ENCODE peak calls at places on chromosomes 5 and 9, in five cellular contexts. K, N, F, Y and Z are unnamed samples. For H3K36me3, the result is how much of the 10 kb centered on the place peaks cover.

GRCh38 chr5:132411382-132411925 is 41.9 kb downstream of the SLC22A5 start:
- DNase-seq in K (no peak), N (no peak), F (no peak), Y (no peak), Z (peak)

GRCh38 chr5:147321569-147321968 is 86.7 kb downstream of the STK32A start:
- DNase-seq in K (no peak), N (no peak), F (no peak), Y (no peak), Z (no peak)

GRCh38 chr9:82152181-82152580 is 163.6 kb downstream of the SPATA31D1 start:
- DNase-seq in K (no peak), N (no peak), F (peak), Y (no peak), Z (no peak)

GRCh38 chr5:178346607-178347334 is 114.2 kb upstream of the PHYKPL start:
- DNase-seq in K (no peak), N (no peak), F (no peak), Y (no peak), Z (no peak)

GRCh38 chr9:130359819-130360218 is 84.9 kb upstream of the ASS1 start:
- DNase-seq in K (no peak), N (no peak), F (no peak), Y (peak), Z (no peak)

GRCh38 chr5:96714951-96715451 is 52.8 kb downstream of the CAST start:
- DNase-seq in K (no peak), N (peak), F (peak), Y (peak), Z (peak)

GRCh38 chr5:36957953-36958559 is 81.5 kb downstream of the NIPBL start:
- DNase-seq in K (no peak), N (no peak), F (peak), Y (no peak), Z (no peak)

GRCh38 chr5:113266913-113267227 is 167.9 kb downstream of the TSSK1B start:
- DNase-seq in K (no peak), N (no peak), F (no peak), Y (no peak), Z (peak)

GRCh38 chr9:126615251-126615790 is 1.6 kb downstream of the LMX1B start:
- DNase-seq in K (peak), N (no peak), F (peak), Y (peak), Z (no peak)

GRCh38 chr9:684950-685340 is 156.6 kb upstream of the DMRT1 start:
- DNase-seq in K (no peak), N (no peak), F (peak), Y (no peak), Z (peak)

GRCh38 chr5:145991044-145991575 is 54.7 kb downstream of the SH3RF2 start:
- DNase-seq in K (no peak), N (no peak), F (peak), Y (no peak), Z (no peak)

GRCh38 chr5:149082271-149082670 is 19.4 kb upstream of the SH3TC2 start:
- DNase-seq in K (no peak), N (no peak), F (no peak), Y (peak), Z (no peak)

GRCh38 chr5:60903356-60903755 is 41.5 kb downstream of the ERCC8 start:
- DNase-seq in K (no peak), N (no peak), F (no peak), Y (no peak), Z (no peak)

GRCh38 chr9:137123459-137123819 is 8.9 kb upstream of the DPP7 start:
- DNase-seq in K (no peak), N (no peak), F (no peak), Y (no peak), Z (no peak)

GRCh38 chr9:114989600-114990410 is 59.4 kb upstream of the TNFSF8 start:
- DNase-seq in K (no peak), N (no peak), F (no peak), Y (no peak), Z (no peak)

GRCh38 chr5:4862500-4862899 is 277.6 kb upstream of the ADAMTS16 start:
- DNase-seq in K (no peak), N (peak), F (peak), Y (peak), Z (no peak)

GRCh38 chr5:136811551-136811950 is 446.2 kb upstream of the TRPC7 start:
- DNase-seq in K (no peak), N (no peak), F (peak), Y (no peak), Z (no peak)

GRCh38 chr5:87184544-87184943 is 83.1 kb upstream of the RASA1 start:
- DNase-seq in K (no peak), N (no peak), F (no peak), Y (no peak), Z (no peak)

GRCh38 chr5:68148096-68148495 is 67.5 kb upstream of the PIK3R1 start:
- DNase-seq in K (no peak), N (no peak), F (no peak), Y (no peak), Z (no peak)

GRCh38 chr9:134655101-134655500 is 13.5 kb downstream of the COL5A1 start:
- DNase-seq in K (no peak), N (no peak), F (no peak), Y (no peak), Z (no peak)

GRCh38 chr5:176944276-176944675 is 45.1 kb upstream of the HK3 start:
- DNase-seq in K (no peak), N (no peak), F (no peak), Y (peak), Z (no peak)

GRCh38 chr5:11903121-11903613 is 1.1 kb downstream of the CTNND2 start:
- DNase-seq in K (no peak), N (peak), F (no peak), Y (peak), Z (no peak)

GRCh38 chr5:34604119-34604675 is 51.9 kb upstream of the RAI14 start:
- DNase-seq in K (no peak), N (no peak), F (no peak), Y (no peak), Z (peak)

GRCh38 chr9:127768666-127769065 is 9.8 kb downstream of the SH2D3C start:
- DNase-seq in K (no peak), N (no peak), F (no peak), Y (no peak), Z (no peak)

DNA sequence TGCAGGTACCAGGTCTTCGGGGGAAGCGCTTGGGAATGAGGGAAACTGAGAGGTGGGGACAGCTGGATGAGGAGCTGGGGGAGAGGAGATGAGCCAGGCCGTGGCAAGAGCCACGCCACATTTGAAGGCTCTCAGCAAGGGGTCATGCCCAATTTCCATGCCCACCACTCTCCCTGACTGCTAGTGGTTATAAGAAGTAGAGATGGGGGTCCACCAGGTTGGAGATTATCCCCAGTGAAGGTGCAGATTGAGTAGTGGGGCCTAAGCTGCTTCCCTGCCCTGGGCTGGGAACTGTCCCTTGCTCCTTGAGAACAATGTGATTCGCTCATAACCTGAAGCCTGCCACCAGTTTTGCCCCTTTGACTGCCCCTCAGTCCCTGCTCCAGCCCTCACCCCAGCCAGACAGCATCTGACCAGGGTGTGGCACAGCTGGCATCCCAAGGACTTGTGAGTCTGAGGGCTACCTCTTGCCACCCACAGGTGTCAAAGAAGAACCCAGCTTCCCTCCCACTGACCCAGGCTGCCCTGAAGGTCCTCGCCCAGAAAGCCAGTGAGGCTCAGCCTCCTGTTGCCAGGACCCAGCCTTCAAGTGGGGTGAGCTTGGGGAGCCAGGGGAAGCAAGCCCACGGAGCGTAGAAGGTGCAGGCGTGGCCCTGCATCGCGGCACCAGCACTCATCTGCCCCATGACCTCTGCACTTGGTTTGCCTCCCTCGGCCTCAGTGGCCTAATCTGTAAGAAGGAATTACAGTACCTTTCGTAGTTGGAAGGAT is 21.5 kb downstream of the CD74 start:
- DNase-seq in K (no peak), N (no peak), F (no peak), Y (no peak), Z (no peak)
- H3K36me3 ChIP-seq in K (half or more), N (half or more), F (half or more), Y (under half), Z (half or more)

GRCh38 chr9:13281356-13282016 is 2.0 kb upstream of the MPDZ start:
- DNase-seq in K (no peak), N (no peak), F (no peak), Y (no peak), Z (no peak)

GRCh38 chr9:13278368-13279246 is 885 bp downstream of the MPDZ start:
- DNase-seq in K (peak), N (peak), F (peak), Y (peak), Z (peak)

GRCh38 chr9:13274901-13275641 is 4.4 kb downstream of the MPDZ start:
- DNase-seq in K (no peak), N (no peak), F (peak), Y (peak), Z (peak)

GRCh38 chr9:13279284-13280162 is at the start of gene MPDZ:
- DNase-seq in K (peak), N (peak), F (peak), Y (peak), Z (peak)

GRCh38 chr9:13278023-13278367 is 1.5 kb downstream of the MPDZ start:
- DNase-seq in K (no peak), N (no peak), F (peak), Y (peak), Z (peak)
- H3K18ac ChIP-seq in K (peak), N (peak), F (peak), Y (peak), Z (peak)

GRCh38 chr9:36264896-36265295 is 6.6 kb upstream of the GNE start:
- DNase-seq in K (no peak), N (no peak), F (no peak), Y (no peak), Z (no peak)
- H3K4me3 ChIP-seq in K (no peak), N (peak), F (no peak), Y (no peak), Z (no peak)

GRCh38 chr5:151123897-151124751 is 33.5 kb downstream of the ANXA6 start:
- DNase-seq in K (no peak), N (no peak), F (peak), Y (no peak), Z (no peak)

GRCh38 chr5:151121095-151121494 is 36.5 kb downstream of the ANXA6 start:
- DNase-seq in K (no peak), N (no peak), F (no peak), Y (no peak), Z (no peak)

GRCh38 chr5:151125421-151125820 is 32.2 kb downstream of the ANXA6 start:
- DNase-seq in K (no peak), N (no peak), F (no peak), Y (no peak), Z (no peak)

GRCh38 chr5:151121652-151122051 is 35.9 kb downstream of the ANXA6 start:
- DNase-seq in K (no peak), N (no peak), F (no peak), Y (no peak), Z (no peak)

DNA sequence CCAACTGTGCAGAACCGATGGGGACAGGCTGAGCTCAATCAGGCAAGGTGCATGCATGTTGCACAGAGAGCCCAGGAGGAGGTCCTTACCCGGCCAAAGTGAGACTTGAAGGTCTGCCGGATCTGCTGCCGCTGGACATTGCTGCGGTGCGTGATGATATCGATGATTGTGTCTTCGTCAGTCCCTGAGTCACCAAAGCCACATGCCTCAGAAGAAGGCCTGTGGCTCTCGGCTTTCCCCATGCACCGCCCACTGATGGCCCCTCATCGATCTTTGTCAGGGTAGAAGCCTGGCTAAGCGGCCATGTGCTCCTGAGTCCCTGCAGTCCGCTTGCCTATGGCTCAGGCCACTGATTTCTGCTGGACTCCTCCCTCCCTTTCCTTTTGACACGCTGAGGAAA is 34.8 kb downstream of the ANXA6 start:
- DNase-seq in K (no peak), N (no peak), F (no peak), Y (no peak), Z (no peak)
- H3K36me3 ChIP-seq in K (under half), N (half or more), F (half or more), Y (under half), Z (under half)

DNA sequence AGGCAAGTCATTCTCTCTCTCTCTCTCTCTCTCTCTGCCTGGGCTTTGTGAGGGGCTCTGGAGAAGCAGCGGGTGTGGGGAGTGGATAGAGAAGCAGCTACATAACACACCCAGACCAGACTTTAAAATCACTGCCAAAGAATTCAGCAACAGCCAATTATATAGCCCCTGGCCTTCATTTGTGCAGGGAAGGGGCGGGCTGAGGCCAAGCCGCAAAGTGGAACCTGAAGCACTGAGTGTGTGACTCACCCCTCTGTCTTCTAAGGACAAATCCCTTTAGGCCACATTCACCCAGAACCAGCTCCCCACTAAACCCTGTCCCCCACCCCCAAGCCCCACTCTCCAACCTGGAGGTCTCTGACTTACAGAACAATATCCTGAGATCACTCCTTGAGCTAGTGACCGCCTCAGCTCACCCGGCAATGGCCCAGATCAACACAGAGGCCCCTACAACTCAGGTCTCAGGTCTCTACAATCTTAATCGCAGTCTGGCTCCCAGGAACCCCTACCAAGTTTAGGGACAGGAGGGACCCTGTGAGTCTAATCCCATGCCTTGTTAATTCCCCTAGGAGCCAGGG is 6.0 kb downstream of the B4GALT1 start:
- DNase-seq in K (no peak), N (peak), F (peak), Y (peak), Z (peak)
- H3K18ac ChIP-seq in K (no peak), N (peak), F (peak), Y (peak), Z (peak)